ENCODE peak calls at places on chromosomes 6 and 20, in five cellular contexts. G, A, T, V and H are unnamed samples.

GRCh38 chr6:110693296-110693695 is 122.0 kb downstream of the CDK19 start:
- DNase-seq in G (no peak), A (no peak), T (no peak), V (no peak), H (no peak)

GRCh38 chr6:14799928-14800327 is 445.9 kb upstream of the JARID2 start:
- DNase-seq in G (peak; percentile 71), A (peak; percentile 85), T (peak; percentile 60), V (peak; percentile 84), H (peak; percentile 78)

GRCh38 chr20:10883166-10883565 is 209.4 kb upstream of the JAG1 start:
- DNase-seq in G (no peak), A (no peak), T (no peak), V (no peak), H (no peak)

GRCh38 chr20:13262701-13263335 is 41.7 kb downstream of the ISM1 start:
- DNase-seq in G (no peak), A (no peak), T (no peak), V (no peak), H (no peak)

GRCh38 chr6:15822835-15823234 is 160.0 kb upstream of the DTNBP1 start:
- DNase-seq in G (no peak), A (no peak), T (no peak), V (no peak), H (no peak)

GRCh38 chr20:43533060-43533459 is 25.6 kb downstream of the L3MBTL1 start:
- DNase-seq in G (no peak), A (peak; percentile 41), T (peak; percentile 11), V (peak; percentile 42), H (no peak)

GRCh38 chr20:57667385-57667784 is 42.4 kb downstream of the PMEPA1 start:
- DNase-seq in G (no peak), A (no peak), T (no peak), V (no peak), H (no peak)

GRCh38 chr20:53291548-53291947 is 302.1 kb downstream of the ZNF217 start:
- DNase-seq in G (no peak), A (no peak), T (no peak), V (no peak), H (no peak)

GRCh38 chr6:168536665-168537249 is 95.8 kb downstream of the SMOC2 start:
- DNase-seq in G (no peak), A (no peak), T (no peak), V (no peak), H (no peak)

GRCh38 chr6:154512214-154512613 is 1.7 kb upstream of the CNKSR3 start:
- DNase-seq in G (no peak), A (no peak), T (no peak), V (no peak), H (no peak)

GRCh38 chr6:150719861-150720260 is 120.2 kb downstream of the PLEKHG1 start:
- DNase-seq in G (no peak), A (no peak), T (no peak), V (no peak), H (no peak)

GRCh38 chr6:47700051-47700450 is 1.7 kb downstream of the ADGRF4 start:
- DNase-seq in G (peak; percentile 99), A (peak; percentile 52), T (no peak), V (peak; percentile 8), H (peak; percentile 23)

GRCh38 chr6:131765853-131766135 is 42.0 kb upstream of the ENPP1 start:
- DNase-seq in G (no peak), A (no peak), T (no peak), V (no peak), H (no peak)

GRCh38 chr6:7727150-7727950 is 1.5 kb downstream of the BMP6 start:
- DNase-seq in G (peak; percentile 16), A (peak; percentile 27), T (no peak), V (no peak), H (no peak)

GRCh38 chr6:87534377-87535047 is 55.3 kb downstream of the RARS2 start:
- DNase-seq in G (no peak), A (no peak), T (no peak), V (no peak), H (no peak)

GRCh38 chr6:165718486-165718885 is 55.4 kb upstream of the PDE10A start:
- DNase-seq in G (no peak), A (peak; percentile 85), T (no peak), V (no peak), H (peak; percentile 62)

DNA sequence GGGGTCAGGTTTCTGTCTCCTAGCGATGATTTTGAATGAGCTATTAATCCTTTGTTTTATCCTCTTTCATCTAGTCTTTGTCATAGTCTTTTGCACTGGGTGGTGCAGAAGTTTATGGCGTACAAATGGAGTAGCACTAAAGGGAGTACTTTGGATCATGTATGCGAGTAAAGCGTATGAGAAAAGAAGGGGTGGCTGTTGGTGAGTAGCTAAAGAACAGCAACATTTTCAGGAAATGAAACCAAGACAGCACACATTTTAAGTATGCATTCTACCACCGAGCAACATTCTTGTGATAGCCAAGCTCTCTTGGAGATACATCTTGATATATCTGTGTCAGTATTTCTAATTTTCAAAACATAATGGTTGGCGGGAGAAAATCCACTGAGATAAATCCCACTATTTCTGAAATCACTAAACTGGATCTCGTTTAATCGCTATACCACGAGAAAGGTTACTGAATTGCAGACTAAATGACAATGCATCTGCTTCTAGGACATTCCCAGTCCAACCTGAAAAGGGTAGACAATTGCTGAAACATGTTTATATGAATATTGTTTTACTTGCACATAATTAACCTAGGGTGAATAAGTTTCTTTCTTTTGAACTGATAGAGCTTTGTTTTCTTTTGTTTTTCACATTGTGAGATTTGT is 196.1 kb downstream of the TRIM27 start:
- DNase-seq in G (no peak), A (no peak), T (no peak), V (no peak), H (no peak)
- H3K4me3 ChIP-seq in G (no peak overlapping the region), A (no peak overlapping the region), T (no peak overlapping the region), V (no peak overlapping the region), H (no peak overlapping the region)

GRCh38 chr20:46559685-46560440 is 9.4 kb upstream of the OCSTAMP start:
- DNase-seq in G (no peak), A (no peak), T (no peak), V (no peak), H (no peak)
- TF ChIP-seq CTCF in G (no peak), A (no peak), T (no peak), V (no peak), H (no peak)

DNA sequence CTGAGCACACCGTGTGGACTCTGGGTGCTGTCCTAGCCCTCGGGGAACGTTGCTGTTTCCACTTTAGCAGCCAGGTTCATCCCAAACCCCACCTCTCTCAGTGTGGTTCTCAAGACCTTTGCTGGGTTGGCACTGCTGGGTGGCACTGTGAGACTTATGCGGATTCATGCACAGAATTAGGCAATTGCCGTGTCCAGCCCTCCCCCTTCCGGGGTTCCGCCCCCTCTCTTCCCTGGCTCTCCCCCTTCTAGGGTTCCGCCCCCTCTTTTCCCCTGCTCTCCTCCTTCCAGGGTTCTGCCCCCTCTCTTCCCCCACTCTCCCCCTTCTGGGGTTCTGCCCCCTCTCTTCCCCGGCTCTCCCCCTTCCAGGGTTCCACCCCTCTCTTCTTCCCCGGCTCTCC is 39.8 kb upstream of the SLCO4A1 start:
- DNase-seq in G (peak; percentile 14), A (no peak), T (no peak), V (no peak), H (no peak)
- H3K4me3 ChIP-seq in G (peak overlapping the region; percentile 13), A (no peak overlapping the region), T (no peak overlapping the region), V (no peak overlapping the region), H (no peak overlapping the region)

GRCh38 chr6:117191448-117191847 is 73.9 kb upstream of the VGLL2 start:
- DNase-seq in G (no peak), A (no peak), T (no peak), V (no peak), H (no peak)

GRCh38 chr6:117191009-117191408 is 74.3 kb upstream of the VGLL2 start:
- DNase-seq in G (no peak), A (no peak), T (no peak), V (no peak), H (no peak)

GRCh38 chr6:117188627-117189201 is 76.6 kb upstream of the VGLL2 start:
- DNase-seq in G (no peak), A (no peak), T (no peak), V (no peak), H (no peak)
- TF ChIP-seq CTCF in G (peak; percentile 72), A (no peak), T (peak; percentile 35), V (peak; percentile 27), H (peak; percentile 51)